ENCODE peak calls at places on chromosomes 13 and 19, in six cellular contexts. G is CD8-positive, alpha-beta memory T cell; T is MM.1S; E is endodermal cell; C is HepG2; J is cardiac muscle cell. Y is an unnamed sample.

GRCh38 chr13:48730971-48731658 is 77.4 kb downstream of the CYSLTR2 start:
- DNase-seq in G (no peak), T (no peak), E (peak; percentile 56), C (no peak), J (peak; percentile 60), Y (no peak)

GRCh38 chr13:20360835-20361412 is 128.8 kb upstream of the GJB6 start:
- DNase-seq in G (no peak), T (no peak), E (no peak), C (no peak), J (no peak), Y (no peak)

GRCh38 chr19:12792048-12792852 is 964 bp downstream of the JUNB start:
- DNase-seq in G (peak; percentile 66), T (peak; percentile 86), E (peak; percentile 91), C (peak; percentile 46), J (peak; percentile 67), Y (no peak)

GRCh38 chr13:32284927-32285632 is 30.1 kb downstream of the ZAR1L start:
- DNase-seq in G (no peak), T (no peak), E (no peak), C (peak; percentile 68), J (peak; percentile 89), Y (no peak)

GRCh38 chr13:43664700-43665191 is 122.0 kb downstream of the ENOX1 start:
- DNase-seq in G (no peak), T (peak; percentile 30), E (peak; percentile 57), C (no peak), J (peak; percentile 62), Y (no peak)

GRCh38 chr13:23443878-23444277 is 10.4 kb upstream of the SACS start:
- DNase-seq in G (no peak), T (no peak), E (no peak), C (no peak), J (no peak), Y (no peak)

GRCh38 chr13:31987535-31988170 is 43.9 kb upstream of the FRY start:
- DNase-seq in G (no peak), T (no peak), E (no peak), C (no peak), J (no peak), Y (no peak)

GRCh38 chr13:39779337-39780270 is 124.1 kb downstream of the COG6 start:
- DNase-seq in G (no peak), T (no peak), E (no peak), C (no peak), J (peak; percentile 59), Y (no peak)

GRCh38 chr19:52114691-52115090 is 19.1 kb upstream of the ZNF841 start:
- DNase-seq in G (no peak), T (no peak), E (no peak), C (no peak), J (no peak), Y (no peak)
- H3K36me3 ChIP-seq in G (peaks cover 37% of the 10 kb centered on the region), T (peaks cover 21% of the 10 kb centered on the region), E (peaks cover 68% of the 10 kb centered on the region), C (peaks cover 15% of the 10 kb centered on the region), J (peaks cover 23% of the 10 kb centered on the region), Y (peaks cover 40% of the 10 kb centered on the region)

GRCh38 chr13:45415112-45415511 is 3.1 kb downstream of the SLC25A30 start:
- DNase-seq in G (no peak), T (no peak), E (no peak), C (no peak), J (no peak), Y (no peak)

GRCh38 chr13:45412274-45413049 is 5.7 kb downstream of the SLC25A30 start:
- DNase-seq in G (no peak), T (no peak), E (no peak), C (no peak), J (no peak), Y (no peak)

GRCh38 chr13:45411226-45411625 is 6.9 kb downstream of the SLC25A30 start:
- DNase-seq in G (no peak), T (no peak), E (no peak), C (no peak), J (no peak), Y (no peak)

GRCh38 chr13:45411631-45412030 is 6.5 kb downstream of the SLC25A30 start:
- DNase-seq in G (no peak), T (no peak), E (no peak), C (no peak), J (no peak), Y (no peak)

GRCh38 chr13:45413826-45414312 is 4.3 kb downstream of the SLC25A30 start:
- DNase-seq in G (no peak), T (no peak), E (no peak), C (no peak), J (no peak), Y (no peak)
- H3K27ac ChIP-seq in G (no peak overlapping the region), T (no peak overlapping the region), E (no peak overlapping the region), C (no peak overlapping the region), J (no peak overlapping the region), Y (peak overlapping the region; percentile 35)

GRCh38 chr19:4014541-4015491 is 7.3 kb downstream of the PIAS4 start:
- DNase-seq in G (peak; percentile 31), T (no peak), E (peak; percentile 89), C (no peak), J (no peak), Y (no peak)

GRCh38 chr19:4012092-4012974 is 4.8 kb downstream of the PIAS4 start:
- DNase-seq in G (no peak), T (no peak), E (no peak), C (no peak), J (no peak), Y (no peak)

GRCh38 chr19:4015705-4016402 is 8.3 kb downstream of the PIAS4 start:
- DNase-seq in G (no peak), T (no peak), E (no peak), C (no peak), J (no peak), Y (no peak)

GRCh38 chr19:4012975-4013634 is 5.6 kb downstream of the PIAS4 start:
- DNase-seq in G (no peak), T (no peak), E (no peak), C (no peak), J (no peak), Y (no peak)

GRCh38 chr19:4013886-4014540 is 6.5 kb downstream of the PIAS4 start:
- DNase-seq in G (no peak), T (no peak), E (no peak), C (no peak), J (no peak), Y (no peak)
- H3K36me3 ChIP-seq in G (no peaks in the 10 kb centered on the region), T (no peaks in the 10 kb centered on the region), E (peaks cover 19% of the 10 kb centered on the region), C (peaks cover 15% of the 10 kb centered on the region), J (peaks cover 18% of the 10 kb centered on the region), Y (peaks cover 21% of the 10 kb centered on the region)

GRCh38 chr19:35468637-35469036 is 20.6 kb downstream of the FFAR2 start:
- DNase-seq in G (peak; percentile 49), T (peak; percentile 61), E (peak; percentile 87), C (peak; percentile 54), J (peak; percentile 64), Y (no peak)
- H3K27ac ChIP-seq in G (no peak overlapping the region), T (no peak overlapping the region), E (no peak overlapping the region), C (no peak overlapping the region), J (no peak overlapping the region), Y (no peak overlapping the region)

DNA sequence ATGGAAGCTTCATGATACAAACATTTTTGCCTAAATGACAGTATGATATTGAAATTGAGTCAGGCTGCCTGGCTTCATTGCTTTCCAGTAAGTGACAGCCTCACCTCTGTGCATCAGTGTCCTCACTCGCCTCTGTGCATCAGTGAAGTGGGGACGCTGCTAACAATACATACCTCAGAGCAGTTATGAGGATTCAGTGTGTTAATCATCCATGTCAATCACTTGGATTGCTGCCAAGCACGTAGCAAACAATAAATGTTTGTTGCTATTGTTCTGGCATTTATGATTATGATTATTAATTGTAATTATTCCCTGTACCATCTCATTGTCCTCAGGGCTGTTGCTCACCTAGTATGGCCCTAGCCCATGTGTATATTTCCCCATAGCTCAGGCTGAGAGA is 8.8 kb downstream of the PPP2R1A start:
- DNase-seq in G (no peak), T (no peak), E (no peak), C (no peak), J (no peak), Y (no peak)
- H3K36me3 ChIP-seq in G (peaks cover 49% of the 10 kb centered on the region), T (peaks cover 27% of the 10 kb centered on the region), E (peaks cover 76% of the 10 kb centered on the region), C (peaks cover 24% of the 10 kb centered on the region), J (peaks cover 40% of the 10 kb centered on the region), Y (peaks cover 92% of the 10 kb centered on the region)

GRCh38 chr19:16506961-16507360 is 10.8 kb downstream of the C19orf44 start:
- DNase-seq in G (no peak), T (no peak), E (no peak), C (no peak), J (no peak), Y (no peak)

GRCh38 chr19:16514383-16515019 is 18.3 kb downstream of the C19orf44 start:
- DNase-seq in G (no peak), T (no peak), E (peak; percentile 75), C (no peak), J (no peak), Y (peak; percentile 54)

GRCh38 chr19:16509141-16510061 is 13.2 kb downstream of the C19orf44 start:
- DNase-seq in G (no peak), T (no peak), E (no peak), C (no peak), J (peak; percentile 77), Y (no peak)

GRCh38 chr19:16504271-16504670 is 8.1 kb downstream of the C19orf44 start:
- DNase-seq in G (no peak), T (no peak), E (no peak), C (no peak), J (no peak), Y (no peak)

DNA sequence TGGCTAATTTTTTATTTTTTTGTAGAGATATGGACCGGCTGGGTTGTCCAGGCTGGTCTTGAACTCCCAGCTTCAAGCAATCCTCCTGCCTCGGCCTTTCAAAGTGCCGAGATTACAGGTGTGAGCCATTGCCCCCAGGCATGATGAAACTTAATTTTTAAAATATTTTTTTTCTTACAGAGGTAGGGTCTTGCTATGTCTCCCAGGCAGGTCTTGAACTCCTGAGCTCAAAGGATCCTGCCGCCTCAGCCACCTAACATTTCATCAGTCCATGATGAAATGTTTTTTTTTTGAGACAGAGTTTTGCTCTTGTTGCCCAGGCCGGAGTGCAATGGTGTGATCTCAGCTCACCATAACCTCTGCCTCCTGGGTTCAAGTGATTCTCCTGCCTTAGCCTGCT is 12.4 kb downstream of the C19orf44 start:
- DNase-seq in G (no peak), T (no peak), E (no peak), C (no peak), J (no peak), Y (no peak)
- H3K27ac ChIP-seq in G (no peak overlapping the region), T (no peak overlapping the region), E (no peak overlapping the region), C (no peak overlapping the region), J (no peak overlapping the region), Y (no peak overlapping the region)

GRCh38 chr19:10113964-10114650 is 2.6 kb downstream of the P2RY11 start:
- DNase-seq in G (no peak), T (no peak), E (peak; percentile 75), C (no peak), J (no peak), Y (no peak)
- H3K36me3 ChIP-seq in G (peaks cover 44% of the 10 kb centered on the region), T (peaks cover 14% of the 10 kb centered on the region), E (peaks cover 49% of the 10 kb centered on the region), C (peaks cover 36% of the 10 kb centered on the region), J (peaks cover 52% of the 10 kb centered on the region), Y (peaks cover 73% of the 10 kb centered on the region)

GRCh38 chr19:47024502-47024901 is 4.9 kb downstream of the NPAS1 start:
- DNase-seq in G (no peak), T (no peak), E (no peak), C (no peak), J (no peak), Y (no peak)
- H3K27ac ChIP-seq in G (no peak overlapping the region), T (no peak overlapping the region), E (no peak overlapping the region), C (no peak overlapping the region), J (no peak overlapping the region), Y (no peak overlapping the region)